ENCODE peak calls at places on chromosomes 7 and 10, in five cellular contexts. X is HEK293T, J is GM12878, D is H1, G is HepG2. L is an unnamed sample.

GRCh38 chr7:7672545-7673239 is 32.1 kb downstream of the UMAD1 start:
- DNase-seq in X (no peak), J (no peak), D (no peak), G (no peak), L (no peak)

GRCh38 chr10:118873738-118874105 is 119.0 kb upstream of the CACUL1 start:
- DNase-seq in X (no peak), J (no peak), D (no peak), G (no peak), L (no peak)

GRCh38 chr7:91289633-91290260 is 25.5 kb downstream of the FZD1 start:
- DNase-seq in X (no peak), J (no peak), D (no peak), G (no peak), L (no peak)

GRCh38 chr7:63093481-63093880 is 905.2 kb upstream of the ZNF722 start:
- DNase-seq in X (no peak), J (no peak), D (no peak), G (no peak), L (no peak)

GRCh38 chr7:116859323-116859722 is 3.1 kb upstream of the CAPZA2 start:
- DNase-seq in X (no peak), J (no peak), D (no peak), G (no peak), L (no peak)

GRCh38 chr7:143046334-143046935 is 5.7 kb upstream of the OR6V1 start:
- DNase-seq in X (no peak), J (no peak), D (no peak), G (no peak), L (no peak)

GRCh38 chr7:20787658-20788057 is 972 bp upstream of the SP8 start:
- DNase-seq in X (no peak), J (no peak), D (no peak), G (no peak), L (no peak)

GRCh38 chr10:20768849-20769248 is 128.3 kb downstream of the NEBL start:
- DNase-seq in X (no peak), J (no peak), D (no peak), G (no peak), L (no peak)

GRCh38 chr10:102344067-102344466 is 51.4 kb upstream of the NFKB2 start:
- DNase-seq in X (no peak), J (no peak), D (no peak), G (no peak), L (no peak)

GRCh38 chr7:71733108-71733870 is 601.3 kb downstream of the GALNT17 start:
- DNase-seq in X (peak), J (no peak), D (peak), G (peak), L (peak)

GRCh38 chr7:329691-330281 is 39.8 kb downstream of the FOXL3 start:
- DNase-seq in X (no peak), J (no peak), D (no peak), G (no peak), L (no peak)

GRCh38 chr10:76435154-76435553 is 1003.7 kb downstream of the LRMDA start:
- DNase-seq in X (no peak), J (no peak), D (no peak), G (no peak), L (no peak)

GRCh38 chr10:46006219-46006618 is 24.2 kb downstream of the NCOA4 start:
- DNase-seq in X (no peak), J (no peak), D (no peak), G (no peak), L (no peak)

GRCh38 chr7:31101544-31101943 is 49.4 kb downstream of the ADCYAP1R1 start:
- DNase-seq in X (no peak), J (no peak), D (no peak), G (no peak), L (no peak)

GRCh38 chr10:91635401-91636400 is 2.8 kb upstream of the PPP1R3C start:
- DNase-seq in X (peak), J (no peak), D (no peak), G (peak), L (peak)

GRCh38 chr7:115851291-115851690 is 179.3 kb downstream of the TFEC start:
- DNase-seq in X (no peak), J (no peak), D (no peak), G (peak), L (peak)

GRCh38 chr10:35336084-35336831 is at the start of gene CCNY:
- DNase-seq in X (peak), J (no peak), D (no peak), G (peak), L (no peak)

GRCh38 chr10:92038949-92039348 is 115.4 kb downstream of the BTAF1 start:
- DNase-seq in X (no peak), J (no peak), D (no peak), G (no peak), L (no peak)

GRCh38 chr10:130806426-130806825 is 505.1 kb downstream of the TCERG1L start:
- DNase-seq in X (no peak), J (no peak), D (no peak), G (no peak), L (no peak)

GRCh38 chr7:36787933-36788378 is 63.7 kb upstream of the AOAH start:
- DNase-seq in X (no peak), J (peak), D (no peak), G (no peak), L (no peak)

GRCh38 chr7:85023066-85023687 is 163.7 kb downstream of the SEMA3D start:
- DNase-seq in X (no peak), J (no peak), D (no peak), G (peak), L (no peak)

GRCh38 chr7:68535266-68535665 is 1063.0 kb upstream of the AUTS2 start:
- DNase-seq in X (no peak), J (no peak), D (no peak), G (no peak), L (no peak)

GRCh38 chr7:113314594-113314993 is 196.2 kb upstream of the SMIM30 start:
- DNase-seq in X (no peak), J (no peak), D (no peak), G (no peak), L (no peak)

GRCh38 chr10:131996508-131997365 is 15.0 kb upstream of the BNIP3 start:
- DNase-seq in X (no peak), J (no peak), D (no peak), G (no peak), L (no peak)

GRCh38 chr7:110502893-110503465 is 587.9 kb upstream of the LRRN3 start:
- DNase-seq in X (no peak), J (no peak), D (no peak), G (no peak), L (no peak)

GRCh38 chr10:35409094-35409582 is 72.8 kb downstream of the CCNY start:
- DNase-seq in X (no peak), J (peak), D (no peak), G (no peak), L (no peak)

GRCh38 chr10:91420868-91421267 is 10.7 kb downstream of the HECTD2 start:
- DNase-seq in X (no peak), J (no peak), D (no peak), G (no peak), L (no peak)

GRCh38 chr10:92572362-92573090 is 1.4 kb downstream of the IDE start:
- DNase-seq in X (no peak), J (no peak), D (no peak), G (no peak), L (no peak)

GRCh38 chr10:35218339-35218955 is 91.8 kb downstream of the CREM start:
- DNase-seq in X (peak), J (peak), D (no peak), G (peak), L (peak)

GRCh38 chr7:23918856-23919255 is 208.8 kb downstream of the STK31 start:
- DNase-seq in X (no peak), J (no peak), D (peak), G (no peak), L (peak)

GRCh38 chr7:11450246-11450645 is 381.8 kb downstream of the THSD7A start:
- DNase-seq in X (no peak), J (no peak), D (no peak), G (no peak), L (no peak)

GRCh38 chr10:133022784-133023115 is 65.0 kb upstream of the ADGRA1 start:
- DNase-seq in X (no peak), J (no peak), D (no peak), G (no peak), L (no peak)

GRCh38 chr10:4241724-4242345 is 456.8 kb upstream of the KLF6 start:
- DNase-seq in X (no peak), J (no peak), D (no peak), G (no peak), L (peak)

GRCh38 chr10:126738001-126738400 is 67.5 kb upstream of the C10orf90 start:
- DNase-seq in X (no peak), J (no peak), D (no peak), G (no peak), L (no peak)

GRCh38 chr7:117825132-117825531 is 48.1 kb downstream of the CTTNBP2 start:
- DNase-seq in X (no peak), J (no peak), D (no peak), G (no peak), L (no peak)

GRCh38 chr7:24972991-24973390 is 7.0 kb downstream of the OSBPL3 start:
- DNase-seq in X (no peak), J (no peak), D (no peak), G (no peak), L (no peak)

GRCh38 chr10:110192552-110192951 is 14.9 kb upstream of the MXI1 start:
- DNase-seq in X (no peak), J (no peak), D (no peak), G (no peak), L (no peak)

GRCh38 chr10:9097206-9097990 is 1042.9 kb downstream of the GATA3 start:
- DNase-seq in X (no peak), J (no peak), D (no peak), G (no peak), L (peak)

GRCh38 chr10:98134117-98134430 is 383 bp upstream of the R3HCC1L start:
- DNase-seq in X (no peak), J (no peak), D (no peak), G (no peak), L (no peak)

GRCh38 chr10:86087716-86088115 is 278.9 kb downstream of the GRID1 start:
- DNase-seq in X (no peak), J (no peak), D (no peak), G (no peak), L (no peak)

GRCh38 chr10:86085686-86086085 is 280.9 kb downstream of the GRID1 start:
- DNase-seq in X (no peak), J (no peak), D (no peak), G (no peak), L (no peak)

GRCh38 chr10:86086418-86086817 is 280.2 kb downstream of the GRID1 start:
- DNase-seq in X (no peak), J (no peak), D (no peak), G (no peak), L (no peak)

GRCh38 chr10:86090807-86091206 is 275.8 kb downstream of the GRID1 start:
- DNase-seq in X (no peak), J (no peak), D (no peak), G (no peak), L (no peak)

GRCh38 chr10:86091216-86091615 is 275.4 kb downstream of the GRID1 start:
- DNase-seq in X (no peak), J (no peak), D (no peak), G (no peak), L (no peak)
- TF ChIP-seq SUZ12 in X (no peak), J (no peak), D (no peak), G (no peak), L (no peak)

GRCh38 chr10:13396369-13396768 is 48.3 kb upstream of the SEPHS1 start:
- DNase-seq in X (no peak), J (no peak), D (no peak), G (peak), L (no peak)

GRCh38 chr10:13395540-13395939 is 47.4 kb upstream of the SEPHS1 start:
- DNase-seq in X (no peak), J (no peak), D (no peak), G (no peak), L (peak)

GRCh38 chr10:13388478-13388877 is 40.4 kb upstream of the SEPHS1 start:
- DNase-seq in X (no peak), J (no peak), D (no peak), G (no peak), L (no peak)

GRCh38 chr10:13390604-13391522 is 42.8 kb upstream of the SEPHS1 start:
- DNase-seq in X (no peak), J (no peak), D (no peak), G (no peak), L (no peak)

GRCh38 chr10:13392701-13393100 is 44.6 kb upstream of the SEPHS1 start:
- DNase-seq in X (no peak), J (no peak), D (no peak), G (no peak), L (no peak)
- TF ChIP-seq SUZ12 in X (no peak), J (no peak), D (no peak), G (no peak), L (no peak)

DNA sequence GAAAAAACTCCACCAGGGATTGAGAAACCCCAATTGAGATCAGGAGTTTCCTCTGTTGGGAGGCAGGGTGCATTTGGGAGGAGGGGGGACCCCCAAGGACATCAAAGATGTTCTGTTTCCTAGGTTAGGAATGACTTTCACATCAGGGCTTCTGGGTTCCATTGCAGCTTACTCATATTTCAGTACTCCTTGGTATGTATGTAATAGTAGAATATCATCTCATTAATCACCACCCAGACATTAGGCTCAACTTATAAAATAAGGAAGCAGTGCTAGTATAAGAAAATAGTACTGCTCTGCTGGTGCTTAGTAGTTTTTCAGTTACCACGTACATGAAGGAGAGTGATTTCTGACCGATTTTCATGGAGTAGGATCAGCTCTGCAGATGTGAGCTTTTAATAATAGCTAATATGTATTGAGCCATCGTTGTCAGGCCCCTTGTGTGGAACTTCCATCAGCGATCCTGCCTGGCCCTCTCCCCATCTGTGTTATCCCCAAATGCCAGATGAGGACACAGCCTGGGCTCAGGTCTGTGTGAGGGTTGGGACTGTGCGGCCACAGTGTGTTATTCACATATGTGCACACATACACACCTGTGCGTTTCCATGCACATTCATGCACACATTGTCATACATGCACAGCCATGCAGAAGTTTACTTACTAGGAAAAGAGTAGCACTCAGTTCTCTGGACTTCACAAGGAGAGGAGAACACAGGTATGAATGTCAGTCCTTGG is 23.5 kb downstream of the UPP1 start:
- DNase-seq in X (no peak), J (no peak), D (no peak), G (no peak), L (no peak)
- TF ChIP-seq SUZ12 in X (no peak), J (no peak), D (no peak), G (no peak), L (no peak)

GRCh38 chr10:67115972-67116371 is 190.1 kb downstream of the LRRTM3 start:
- DNase-seq in X (no peak), J (no peak), D (no peak), G (no peak), L (no peak)
- TF ChIP-seq SUZ12 in X (no peak), J (no peak), D (no peak), G (no peak), L (no peak)